ENCODE peak calls at places on chromosomes 1 and 21, in five cellular contexts. J, C, W, H and Y are unnamed samples.

GRCh38 chr1:156510709-156511108 is 10.1 kb upstream of the MEF2D start:
- DNase-seq in H (no peak), W (no peak), J (no peak), C (no peak), Y (no peak)

GRCh38 chr1:12052997-12053686 is 10.0 kb upstream of the TNFRSF8 start:
- DNase-seq in W (no peak), H (no peak), C (no peak), J (no peak), Y (no peak)

GRCh38 chr1:95122151-95122697 is 5.1 kb downstream of the TLCD4 start:
- DNase-seq in J (no peak), C (peak), W (peak), H (no peak), Y (no peak)

GRCh38 chr1:205970486-205970885 is 27.2 kb upstream of the SLC26A9 start:
- DNase-seq in W (no peak), J (no peak), C (no peak), H (no peak), Y (no peak)

GRCh38 chr1:65309317-65310077 is at the start of gene DNAJC6:
- DNase-seq in W (peak), J (peak), H (no peak), C (peak), Y (peak)

GRCh38 chr21:25701529-25701928 is 33.2 kb downstream of the ATP5PF start:
- DNase-seq in H (no peak), C (no peak), J (no peak), W (no peak), Y (no peak)

GRCh38 chr1:224784606-224785328 is 144.7 kb upstream of the DNAH14 start:
- DNase-seq in W (no peak), J (no peak), H (no peak), C (no peak), Y (no peak)

GRCh38 chr1:35565742-35566133 is 7.4 kb upstream of the TFAP2E start:
- DNase-seq in W (no peak), J (no peak), H (no peak), C (no peak), Y (no peak)

GRCh38 chr1:203028784-203029553 is 2.7 kb downstream of the PPFIA4 start:
- DNase-seq in C (no peak), W (peak), J (no peak), H (no peak), Y (no peak)

GRCh38 chr21:31559368-31560119 is 99.9 kb upstream of the SOD1 start:
- DNase-seq in H (peak), C (no peak), J (peak), W (no peak), Y (peak)

GRCh38 chr1:67535474-67535873 is 105.3 kb upstream of the SERBP1 start:
- DNase-seq in C (peak), H (peak), W (peak), J (peak), Y (peak)

GRCh38 chr1:180489976-180490375 is 12.4 kb downstream of the ACBD6 start:
- DNase-seq in C (no peak), H (no peak), J (no peak), W (no peak), Y (no peak)

GRCh38 chr1:17108360-17108759 is 10.9 kb downstream of the PADI2 start:
- DNase-seq in W (no peak), C (no peak), H (no peak), J (no peak), Y (no peak)

GRCh38 chr1:240611619-240612490 is at the start of gene GREM2:
- DNase-seq in J (peak), W (no peak), H (no peak), C (no peak), Y (peak)

GRCh38 chr1:106747791-106748190 is 308.7 kb upstream of the PRMT6 start:
- DNase-seq in C (no peak), J (no peak), H (no peak), W (no peak), Y (peak)

GRCh38 chr21:41170442-41170841 is 2.5 kb downstream of the BACE2 start:
- DNase-seq in H (no peak), C (peak), W (peak), J (peak), Y (peak)

GRCh38 chr1:32600034-32600433 is 50.3 kb downstream of the ZBTB8OS start:
- DNase-seq in C (no peak), H (no peak), J (no peak), W (no peak), Y (no peak)

GRCh38 chr1:156410740-156411139 is 41.7 kb downstream of the RHBG start:
- DNase-seq in H (no peak), C (no peak), W (no peak), J (no peak), Y (no peak)

GRCh38 chr1:170856455-170856854 is 78.9 kb upstream of the MROH9 start:
- DNase-seq in J (no peak), C (no peak), W (no peak), H (no peak), Y (no peak)

GRCh38 chr1:50603274-50604271 is 180.3 kb upstream of the DMRTA2 start:
- DNase-seq in C (no peak), W (no peak), J (no peak), H (no peak), Y (no peak)

GRCh38 chr21:32597205-32597604 is 11.9 kb upstream of the TCP10L start:
- DNase-seq in J (no peak), H (no peak), W (no peak), C (peak), Y (no peak)

GRCh38 chr1:16978589-16979474 is 1.6 kb downstream of the MFAP2 start:
- DNase-seq in W (no peak), H (no peak), J (peak), C (no peak), Y (no peak)

GRCh38 chr1:242828828-242829227 is 304.3 kb upstream of the PLD5 start:
- DNase-seq in H (no peak), W (no peak), C (no peak), J (no peak), Y (no peak)

GRCh38 chr1:1092890-1093609 is 18.9 kb upstream of the RNF223 start:
- DNase-seq in W (no peak), C (no peak), H (no peak), J (no peak), Y (no peak)

GRCh38 chr1:15966081-15966955 is 9.6 kb downstream of the ZBTB17 start:
- DNase-seq in J (no peak), C (peak), H (peak), W (no peak), Y (no peak)

GRCh38 chr1:15249032-15249601 is 2.1 kb downstream of the FHAD1 start:
- DNase-seq in J (no peak), W (no peak), H (no peak), C (no peak), Y (no peak)

GRCh38 chr21:27545754-27546349 is 579.0 kb upstream of the ADAMTS5 start:
- DNase-seq in H (no peak), W (no peak), C (no peak), J (no peak), Y (no peak)

GRCh38 chr1:173420330-173420806 is 56.8 kb upstream of the PRDX6 start:
- DNase-seq in H (no peak), W (peak), C (peak), J (peak), Y (peak)

GRCh38 chr21:43613755-43614638 is 45.3 kb downstream of the HSF2BP start:
- DNase-seq in J (no peak), W (peak), C (no peak), H (peak), Y (no peak)

GRCh38 chr1:161738627-161739287 is 10.8 kb upstream of the DUSP12 start:
- DNase-seq in W (peak), J (no peak), C (peak), H (peak), Y (peak)

GRCh38 chr1:192516776-192517297 is 58.7 kb upstream of the RGS1 start:
- DNase-seq in H (peak), W (no peak), C (no peak), J (no peak), Y (no peak)

GRCh38 chr1:101757985-101758384 is 238.7 kb downstream of the OLFM3 start:
- DNase-seq in C (no peak), H (no peak), J (no peak), W (no peak), Y (no peak)

GRCh38 chr1:10788592-10789006 is 7.8 kb downstream of the CASZ1 start:
- DNase-seq in H (no peak), J (peak), W (no peak), C (peak), Y (peak)

GRCh38 chr1:168273575-168273974 is 7.1 kb upstream of the TBX19 start:
- DNase-seq in J (no peak), H (no peak), C (no peak), W (no peak), Y (no peak)

GRCh38 chr1:204230211-204230610 is 16.4 kb upstream of the GOLT1A start:
- DNase-seq in J (no peak), W (no peak), C (no peak), H (no peak), Y (no peak)

GRCh38 chr1:198117267-198117666 is 39.5 kb upstream of the NEK7 start:
- DNase-seq in H (no peak), J (no peak), C (no peak), W (no peak), Y (no peak)

GRCh38 chr1:214349781-214350180 is 68.8 kb downstream of the SMYD2 start:
- DNase-seq in W (no peak), C (no peak), J (no peak), H (no peak), Y (peak)

GRCh38 chr1:165960136-165960535 is 132.7 kb downstream of the UCK2 start:
- DNase-seq in J (no peak), C (no peak), W (no peak), H (no peak), Y (no peak)

GRCh38 chr1:42744030-42744413 is 4.0 kb upstream of the CLDN19 start:
- DNase-seq in H (no peak), J (no peak), W (no peak), C (no peak), Y (no peak)

GRCh38 chr21:9735421-9735961 is 785.9 kb upstream of the TPTE start:
- DNase-seq in H (no peak), J (no peak), W (no peak), C (no peak), Y (no peak)

GRCh38 chr21:9730866-9731265 is 790.5 kb upstream of the TPTE start:
- DNase-seq in C (no peak), W (no peak), J (no peak), H (no peak), Y (no peak)
- TF ChIP-seq CREB1 in C (no peak), W (no peak), J (no peak), H (no peak), Y (no peak)

GRCh38 chr1:234188454-234188792 is 184.8 kb upstream of the COA6 start:
- DNase-seq in H (peak), J (peak), W (no peak), C (peak), Y (peak)

GRCh38 chr1:234185438-234185837 is 187.8 kb upstream of the COA6 start:
- DNase-seq in C (no peak), J (no peak), W (no peak), H (no peak), Y (no peak)

GRCh38 chr1:234186037-234186688 is 187.1 kb upstream of the COA6 start:
- DNase-seq in C (peak), W (no peak), H (no peak), J (no peak), Y (no peak)
- TF ChIP-seq ATF3 in C (no peak), W (no peak), H (no peak), J (no peak), Y (no peak)

GRCh38 chr1:44112486-44112885 is 6.1 kb upstream of the KLF17 start:
- DNase-seq in H (no peak), W (no peak), J (no peak), C (no peak), Y (no peak)
- TF ChIP-seq CREB1 in H (no peak), W (no peak), J (no peak), C (no peak), Y (no peak)

DNA sequence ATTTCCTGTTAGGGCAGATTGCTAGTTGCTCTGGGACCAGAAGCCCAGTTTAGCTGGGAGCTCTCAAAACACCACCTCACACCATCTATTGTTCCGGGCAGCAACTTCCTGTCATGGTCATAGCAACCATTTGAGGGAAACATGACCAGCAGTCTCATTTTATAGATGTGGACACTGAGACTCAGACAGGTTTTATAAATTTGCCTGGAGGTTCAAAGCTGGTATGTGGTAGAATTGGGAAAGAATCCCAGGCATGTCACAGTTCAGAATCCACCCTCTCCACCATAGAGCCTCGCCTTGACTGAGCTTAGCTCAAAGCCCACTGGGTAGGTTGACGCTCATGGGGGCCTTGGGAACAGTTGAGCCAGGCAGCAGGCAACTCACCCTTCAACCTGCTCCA is 14.0 kb upstream of the TRIM67 start:
- DNase-seq in C (no peak), J (no peak), H (no peak), W (no peak), Y (no peak)
- TF ChIP-seq ATF3 in C (no peak), J (no peak), H (no peak), W (no peak), Y (no peak)

GRCh38 chr1:227893696-227894305 is 53.9 kb downstream of the WNT9A start:
- DNase-seq in W (no peak), J (peak), C (no peak), H (no peak), Y (no peak)
- TF ChIP-seq CREB1 in W (no peak), J (no peak), C (no peak), H (no peak), Y (no peak)

GRCh38 chr1:92882817-92883216 is 51.0 kb downstream of the RPL5 start:
- DNase-seq in C (no peak), J (no peak), H (no peak), W (no peak), Y (no peak)
- TF ChIP-seq ATF3 in C (no peak), J (no peak), H (no peak), W (no peak), Y (no peak)